ENCODE peak calls at places on chromosome 22, in six cellular contexts. N is HCT116, K is adrenal gland, U is epithelial cell of esophagus, G is OCI-LY7, D is prostate gland. X is an unnamed sample.
A peak's percentile ranks its signal among the peaks of the same experiment; 100 is the strongest.

GRCh38 chr22:46031561-46031960 is 54.6 kb upstream of the WNT7B start:
- DNase-seq in N (no peak), K (peak; percentile 27), G (no peak), D (no peak), U (no peak), X (peak; percentile 2)

GRCh38 chr22:20430641-20431519 is 6.7 kb downstream of the SCARF2 start:
- DNase-seq in G (no peak), U (peak; percentile 70), N (peak; percentile 33), D (peak; percentile 33), K (peak; percentile 34), X (no peak)

GRCh38 chr22:44430716-44431115 is 67.3 kb downstream of the RTL6 start:
- DNase-seq in U (no peak), D (no peak), K (no peak), N (no peak), G (no peak), X (no peak)

GRCh38 chr22:20435436-20436308 is 2.0 kb downstream of the SCARF2 start:
- DNase-seq in K (no peak), G (no peak), U (no peak), N (no peak), D (no peak), X (no peak)

GRCh38 chr22:28269277-28269676 is 350.2 kb upstream of the PITPNB start:
- DNase-seq in G (no peak), D (no peak), U (no peak), N (no peak), K (no peak), X (no peak)

GRCh38 chr22:46571642-46572250 is 34.3 kb upstream of the CELSR1 start:
- DNase-seq in D (no peak), N (no peak), G (no peak), K (no peak), U (no peak), X (no peak)

GRCh38 chr22:41096841-41097240 is 4.4 kb downstream of the EP300 start:
- DNase-seq in U (no peak), N (no peak), D (no peak), K (no peak), G (no peak), X (no peak)

GRCh38 chr22:41848468-41848867 is 15.6 kb downstream of the SREBF2 start:
- DNase-seq in K (no peak), D (no peak), U (peak; percentile 83), N (no peak), G (no peak), X (no peak)

GRCh38 chr22:42721045-42721434 is 370 bp upstream of the A4GALT start:
- DNase-seq in N (no peak), G (no peak), U (no peak), K (no peak), D (no peak), X (no peak)

GRCh38 chr22:29581799-29582198 is 886 bp upstream of the NIPSNAP1 start:
- DNase-seq in D (no peak), G (no peak), U (peak; percentile 35), N (no peak), K (no peak), X (no peak)

GRCh38 chr22:46878549-46878948 is 116.1 kb downstream of the TBC1D22A start:
- DNase-seq in U (no peak), K (no peak), N (no peak), G (no peak), D (no peak), X (no peak)

GRCh38 chr22:35589071-35589735 is 27.9 kb downstream of the MB start:
- DNase-seq in U (peak; percentile 99), G (no peak), N (peak; percentile 57), D (no peak), K (peak; percentile 36), X (peak; percentile 38)

GRCh38 chr22:28585324-28585723 is 94.3 kb downstream of the TTC28 start:
- DNase-seq in K (no peak), D (no peak), U (no peak), G (no peak), N (no peak), X (no peak)

GRCh38 chr22:20632082-20632481 is 124.7 kb downstream of the MED15 start:
- DNase-seq in U (no peak), D (no peak), K (no peak), G (no peak), N (no peak), X (no peak)

GRCh38 chr22:39173050-39173706 is 20.7 kb upstream of the CBX7 start:
- DNase-seq in G (no peak), K (no peak), D (no peak), N (no peak), U (no peak), X (no peak)

DNA sequence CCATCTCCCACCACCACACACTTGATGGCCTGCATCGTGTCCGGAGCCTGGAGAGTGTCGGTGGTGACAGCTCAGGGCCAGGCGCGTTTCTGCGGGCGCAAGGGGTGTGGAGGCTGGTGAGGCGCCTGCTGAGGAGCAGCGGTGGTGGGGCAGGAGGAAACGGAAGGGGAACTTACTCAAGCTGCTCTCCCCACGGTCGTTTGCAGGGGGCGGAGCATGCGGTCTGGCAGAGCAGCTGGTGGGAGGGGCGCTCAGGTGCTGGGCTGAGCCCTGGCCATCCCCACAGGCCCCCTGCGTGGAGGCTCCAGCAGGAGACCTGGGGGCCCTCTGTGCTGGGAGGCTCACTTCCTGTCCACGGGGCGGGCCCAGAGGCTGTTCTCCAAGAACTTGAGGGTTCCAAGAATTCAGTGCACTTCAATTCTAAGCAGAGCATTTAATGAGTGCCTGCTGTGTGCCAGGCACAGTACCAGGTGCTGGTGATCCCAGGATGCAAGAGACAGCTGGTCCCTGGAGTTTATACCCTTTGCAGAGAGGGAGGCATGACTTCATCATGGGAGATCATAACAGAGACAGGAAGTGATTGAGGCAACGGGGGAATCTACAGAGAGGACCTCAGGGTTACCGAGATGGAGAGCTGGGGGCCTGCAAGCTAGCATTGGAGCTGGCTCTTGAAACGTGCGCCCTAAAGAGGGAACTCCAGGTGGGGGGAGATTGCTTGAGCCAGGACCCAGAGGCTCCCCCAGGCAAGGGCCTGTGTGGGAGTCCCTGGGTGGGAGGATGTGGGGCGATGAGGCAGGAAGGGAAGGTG is at the start of gene RAC2:
- DNase-seq in D (no peak), G (peak; percentile 95), N (peak; percentile 51), U (peak; percentile 80), K (no peak), X (no peak)
- TF ChIP-seq CTCF in D (no peak), G (no peak), N (no peak), U (no peak), K (no peak), X (no peak)

GRCh38 chr22:36922097-36922608 is 8.7 kb downstream of the CSF2RB start:
- DNase-seq in G (no peak), D (no peak), K (no peak), U (peak; percentile 42), N (no peak), X (no peak)
- TF ChIP-seq CTCF in G (no peak), D (no peak), K (no peak), U (no peak), N (no peak), X (no peak)

GRCh38 chr22:34454598-34454997 is 534.3 kb upstream of the LARGE1 start:
- DNase-seq in K (no peak), N (no peak), G (no peak), D (no peak), U (no peak), X (no peak)
- TF ChIP-seq CTCF in K (no peak), N (no peak), G (no peak), D (no peak), U (no peak), X (no peak)

DNA sequence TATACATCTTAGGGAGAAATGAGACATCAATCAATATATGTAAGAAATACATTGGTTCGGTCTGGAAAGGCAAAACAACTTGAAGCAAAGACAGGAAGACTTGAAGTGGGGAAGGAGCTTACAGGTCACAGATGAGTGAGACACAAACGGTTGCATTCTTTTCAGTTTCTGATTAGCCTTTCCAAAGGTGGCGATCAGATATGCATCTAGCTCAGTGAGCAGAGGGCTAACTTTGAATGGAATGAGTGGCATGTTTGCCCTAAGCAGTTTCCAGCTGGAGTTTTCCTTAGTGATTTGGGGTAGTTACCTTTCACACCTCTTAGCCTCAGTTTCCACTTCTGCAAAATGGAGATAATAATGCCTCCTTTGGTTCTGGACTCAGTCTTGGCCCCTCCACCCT is 15.8 kb downstream of the LHFPL7 start:
- DNase-seq in U (no peak), N (no peak), K (no peak), G (no peak), D (no peak), X (no peak)
- TF ChIP-seq CTCF in U (no peak), N (no peak), K (no peak), G (no peak), D (no peak), X (no peak)

DNA sequence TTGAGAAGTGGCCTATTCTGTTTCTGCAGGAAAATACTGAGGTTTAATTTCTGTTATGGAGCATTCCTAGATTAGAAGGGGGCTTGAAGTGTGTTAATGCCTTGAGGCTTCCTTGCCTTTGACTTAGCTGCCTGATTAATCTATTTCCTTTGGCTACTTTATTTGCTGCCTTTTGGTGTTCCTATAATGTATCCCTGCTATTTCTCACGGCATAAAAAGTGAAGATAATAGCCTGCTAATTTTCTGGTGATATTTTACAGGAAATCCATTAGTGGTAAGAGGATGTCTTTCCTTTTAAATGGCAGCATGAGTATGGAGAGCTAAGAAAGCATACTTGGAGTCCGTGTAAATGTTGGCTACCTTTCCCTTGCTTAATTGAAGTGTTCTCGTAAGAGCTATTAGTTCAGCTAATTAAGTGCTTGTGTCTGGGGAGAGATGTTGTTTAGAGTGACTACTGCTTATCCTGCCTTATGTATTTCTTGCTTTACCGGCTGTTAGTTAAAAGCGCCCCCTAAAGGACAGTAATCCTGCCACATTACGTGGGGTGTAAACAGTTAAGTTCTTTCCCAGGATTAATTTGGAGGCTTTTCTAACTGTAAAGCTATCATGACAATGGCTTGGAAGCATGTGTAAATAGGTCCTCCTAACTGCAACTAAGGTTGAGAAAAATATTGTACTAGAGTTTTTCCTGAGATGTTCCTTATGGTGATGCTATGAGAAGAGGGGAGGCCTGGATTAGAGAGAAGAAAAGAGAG is 45.6 kb downstream of the ZNF280B start:
- DNase-seq in N (no peak), U (peak; percentile 21), D (no peak), K (no peak), G (peak; percentile 50), X (no peak)
- TF ChIP-seq CTCF in N (peak; percentile 36), U (peak; percentile 17), D (no peak), K (no peak), G (peak; percentile 89), X (no peak)

DNA sequence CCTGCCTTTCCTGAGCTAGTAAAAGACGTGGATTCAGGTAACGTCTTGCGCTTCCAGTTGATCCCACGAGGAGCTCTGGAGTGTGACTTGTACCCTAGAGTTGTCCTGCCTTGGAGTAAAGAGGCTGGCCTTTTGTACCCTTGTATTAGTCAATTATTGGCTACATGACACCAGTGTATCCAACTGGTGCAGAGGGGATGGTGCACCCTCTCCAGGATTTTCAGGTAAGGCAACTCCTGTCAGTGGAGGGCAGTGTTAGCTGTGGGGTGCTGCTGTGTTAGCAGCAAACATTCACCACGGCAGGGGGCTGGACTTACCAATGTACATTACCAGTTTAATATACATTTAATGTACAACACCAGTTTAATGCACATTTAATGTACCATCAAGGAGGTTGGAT is 233.5 kb downstream of the MIAT start:
- DNase-seq in D (no peak), K (no peak), N (peak; percentile 0), U (peak; percentile 7), G (peak; percentile 7), X (no peak)
- TF ChIP-seq CTCF in D (no peak), K (no peak), N (peak; percentile 10), U (peak; percentile 22), G (peak; percentile 53), X (no peak)

X was measured in omental fat pad.